ENCODE peak calls at places on chromosome X, in seven cellular contexts. X is PC-3, O is GM23248, Q is hepatocyte, V is HCT116, N is neural progenitor cell, W is GM23338. D is an unnamed sample.

GRCh38 chrX:65668362-65669310 is 1.2 kb downstream of the MSN start:
- DNase-seq in X (peak), W (peak), N (peak), V (peak), O (peak), Q (peak), D (peak)

GRCh38 chrX:110847334-110847733 is 51.7 kb upstream of the CHRDL1 start:
- DNase-seq in V (peak), O (peak), X (peak), W (peak), Q (peak), N (peak), D (peak)

GRCh38 chrX:13938053-13938765 is 91.5 kb downstream of the GEMIN8 start:
- DNase-seq in W (peak), Q (peak), O (peak), X (peak), V (no peak), N (peak), D (peak)

GRCh38 chrX:39773923-39774803 is 323.6 kb downstream of the BCOR start:
- DNase-seq in X (no peak), O (no peak), W (no peak), V (no peak), Q (peak), N (no peak), D (no peak)

GRCh38 chrX:64186974-64187761 is 18.3 kb downstream of the AMER1 start:
- DNase-seq in O (no peak), Q (no peak), N (no peak), X (no peak), V (no peak), W (no peak), D (no peak)

GRCh38 chrX:14630724-14631123 is 101.4 kb downstream of the GLRA2 start:
- DNase-seq in W (peak), O (peak), N (peak), X (peak), Q (no peak), V (no peak), D (no peak)

GRCh38 chrX:46649421-46650260 is 76.1 kb downstream of the CHST7 start:
- DNase-seq in Q (peak), X (no peak), O (peak), N (peak), V (no peak), W (peak), D (peak)

GRCh38 chrX:138710311-138710791 is 1.2 kb downstream of the FGF13 start:
- DNase-seq in Q (peak), V (no peak), O (peak), W (no peak), N (peak), X (no peak), D (no peak)

GRCh38 chrX:106791495-106791894 is 11.0 kb upstream of the TBC1D8B start:
- DNase-seq in Q (no peak), N (no peak), O (peak), X (peak), V (no peak), W (no peak), D (peak)

GRCh38 chrX:119181491-119181890 is 53.9 kb upstream of the KIAA1210 start:
- DNase-seq in O (peak), Q (peak), W (peak), V (peak), X (peak), N (peak), D (no peak)

GRCh38 chrX:113260474-113260873 is 419.8 kb upstream of the AMOT start:
- DNase-seq in O (peak), V (peak), W (peak), Q (no peak), N (peak), X (no peak), D (peak)

GRCh38 chrX:119539872-119540271 is 25.3 kb downstream of the STEEP1 start:
- DNase-seq in V (no peak), Q (no peak), N (no peak), W (peak), X (no peak), O (no peak), D (no peak)

GRCh38 chrX:6558979-6559378 is 24.1 kb upstream of the VCX3A start:
- DNase-seq in N (no peak), Q (no peak), V (no peak), W (no peak), O (no peak), X (no peak), D (no peak)

GRCh38 chrX:150257348-150258175 is 105.6 kb upstream of the MAMLD1 start:
- DNase-seq in W (peak), V (no peak), N (no peak), X (no peak), O (no peak), Q (no peak), D (no peak)

GRCh38 chrX:110755611-110756010 is 40.0 kb downstream of the CHRDL1 start:
- DNase-seq in N (no peak), W (no peak), V (no peak), X (no peak), O (no peak), Q (no peak), D (no peak)

GRCh38 chrX:120819126-120819525 is 56.5 kb downstream of the CT47B1 start:
- DNase-seq in V (no peak), O (no peak), N (no peak), W (no peak), X (no peak), Q (no peak), D (no peak)

GRCh38 chrX:40009462-40009851 is 88.3 kb downstream of the BCOR start:
- DNase-seq in V (no peak), W (peak), X (no peak), O (peak), N (peak), Q (no peak), D (no peak)

GRCh38 chrX:48498374-48498809 is 10.4 kb upstream of the PORCN start:
- DNase-seq in W (no peak), X (peak), V (no peak), Q (no peak), N (no peak), O (peak), D (no peak)

GRCh38 chrX:110665636-110666035 is 130.0 kb downstream of the CHRDL1 start:
- DNase-seq in O (peak), W (peak), Q (peak), X (peak), N (peak), V (no peak), D (peak)

GRCh38 chrX:19512961-19513360 is 2.3 kb downstream of the MAP3K15 start:
- DNase-seq in X (no peak), N (no peak), W (no peak), V (no peak), O (no peak), Q (no peak), D (no peak)

GRCh38 chrX:19512359-19512758 is 2.9 kb downstream of the MAP3K15 start:
- DNase-seq in V (no peak), X (no peak), N (no peak), W (no peak), O (no peak), Q (no peak), D (no peak)

GRCh38 chrX:19513383-19513782 is 1.9 kb downstream of the MAP3K15 start:
- DNase-seq in O (no peak), N (peak), Q (no peak), V (no peak), W (peak), X (peak), D (no peak)

GRCh38 chrX:19515615-19516105 is 352 bp upstream of the MAP3K15 start:
- DNase-seq in W (peak), V (no peak), X (peak), Q (no peak), O (no peak), N (no peak), D (no peak)

GRCh38 chrX:19514791-19515614 is at the start of gene MAP3K15:
- DNase-seq in V (no peak), Q (peak), W (peak), N (peak), O (peak), X (peak), D (peak)
- TF ChIP-seq EZH2 in V (no peak), Q (no peak), W (no peak), N (no peak), O (no peak), X (no peak), D (no peak)

GRCh38 chrX:129634541-129634940 is 20.2 kb downstream of the APLN start:
- DNase-seq in W (peak), X (no peak), V (no peak), Q (no peak), O (no peak), N (peak), D (no peak)
- TF ChIP-seq EZH2phosphoT487 in W (no peak), X (no peak), V (no peak), Q (no peak), O (no peak), N (no peak), D (no peak)

GRCh38 chrX:25018682-25019081 is 2.9 kb upstream of the ARX start:
- DNase-seq in N (no peak), V (no peak), W (no peak), Q (no peak), O (no peak), X (no peak), D (no peak)

GRCh38 chrX:25016361-25016671 is 551 bp upstream of the ARX start:
- DNase-seq in W (no peak), Q (no peak), O (no peak), V (no peak), N (peak), X (no peak), D (no peak)

GRCh38 chrX:25015486-25016360 is at the start of gene ARX:
- DNase-seq in V (peak), W (peak), O (peak), X (no peak), N (peak), Q (peak), D (no peak)

GRCh38 chrX:25016938-25017598 is 1.3 kb upstream of the ARX start:
- DNase-seq in X (no peak), W (no peak), Q (no peak), N (peak), V (no peak), O (no peak), D (no peak)

GRCh38 chrX:25017667-25018247 is 2.0 kb upstream of the ARX start:
- DNase-seq in V (no peak), W (no peak), X (no peak), N (peak), Q (no peak), O (no peak), D (no peak)
- TF ChIP-seq EZH2 in V (no peak), W (peak), X (no peak), N (peak), Q (peak), O (peak), D (no peak)

GRCh38 chrX:123773258-123773978 is 40.6 kb upstream of the THOC2 start:
- DNase-seq in N (no peak), O (peak), X (no peak), Q (no peak), W (no peak), V (no peak), D (no peak)
- TF ChIP-seq EZH2phosphoT487 in N (no peak), O (no peak), X (no peak), Q (no peak), W (no peak), V (no peak), D (no peak)

DNA sequence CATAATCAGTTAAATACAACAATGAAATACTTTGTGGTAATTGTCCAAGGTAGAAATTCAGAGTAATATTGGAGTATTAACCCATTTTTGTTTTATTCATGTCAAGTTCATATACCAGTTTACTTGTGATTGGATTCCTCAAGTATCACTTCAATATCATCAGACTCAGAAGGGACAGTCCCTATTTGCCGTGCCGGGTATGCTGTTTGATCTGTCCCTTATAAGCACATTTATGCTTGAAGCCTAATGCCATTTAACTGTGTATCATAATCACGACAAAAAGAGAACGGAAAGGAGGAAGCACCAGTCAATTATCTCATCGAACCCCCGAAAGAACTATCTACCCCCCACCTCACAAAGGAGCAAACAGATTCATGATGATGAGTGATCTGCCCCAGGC is 171.0 kb upstream of the TBL1X start:
- DNase-seq in O (no peak), N (no peak), V (no peak), Q (no peak), X (no peak), W (no peak), D (no peak)
- TF ChIP-seq EZH2 in O (no peak), N (no peak), V (no peak), Q (no peak), X (no peak), W (no peak), D (no peak)

GRCh38 chrX:115897956-115898355 is 272.6 kb upstream of the AGTR2 start:
- DNase-seq in N (no peak), V (no peak), Q (no peak), X (no peak), W (no peak), O (no peak), D (no peak)
- TF ChIP-seq EZH2phosphoT487 in N (no peak), V (no peak), Q (no peak), X (no peak), W (no peak), O (no peak), D (no peak)

GRCh38 chrX:132957211-132958085 is 981 bp downstream of the HS6ST2 start:
- DNase-seq in X (no peak), V (no peak), Q (peak), N (peak), O (peak), W (peak), D (no peak)
- TF ChIP-seq EZH2 in X (no peak), V (no peak), Q (no peak), N (no peak), O (peak), W (no peak), D (no peak)

GRCh38 chrX:130529531-130529930 is 127.7 kb downstream of the RBMX2 start:
- DNase-seq in Q (no peak), N (no peak), O (peak), W (no peak), X (no peak), V (no peak), D (no peak)

GRCh38 chrX:130524476-130525194 is 122.8 kb downstream of the RBMX2 start:
- DNase-seq in W (no peak), N (no peak), X (no peak), V (no peak), O (no peak), Q (no peak), D (no peak)

GRCh38 chrX:130523460-130524394 is 121.9 kb downstream of the RBMX2 start:
- DNase-seq in V (no peak), Q (no peak), O (no peak), X (peak), W (peak), N (peak), D (no peak)
- TF ChIP-seq EZH2phosphoT487 in V (no peak), Q (no peak), O (no peak), X (no peak), W (no peak), N (no peak), D (no peak)

GRCh38 chrX:154014429-154015380 is 5.0 kb downstream of the IRAK1 start:
- DNase-seq in Q (no peak), N (no peak), V (no peak), W (no peak), X (no peak), O (no peak), D (no peak)

GRCh38 chrX:154012336-154012991 is 7.2 kb downstream of the IRAK1 start:
- DNase-seq in X (no peak), Q (no peak), V (no peak), O (no peak), N (no peak), W (peak), D (no peak)

GRCh38 chrX:154015581-154016264 is 4.0 kb downstream of the IRAK1 start:
- DNase-seq in X (no peak), N (no peak), W (no peak), V (no peak), O (no peak), Q (no peak), D (no peak)

GRCh38 chrX:154013001-154013421 is 6.7 kb downstream of the IRAK1 start:
- DNase-seq in V (no peak), N (no peak), O (no peak), W (no peak), Q (no peak), X (no peak), D (no peak)

GRCh38 chrX:154013614-154014360 is 5.9 kb downstream of the IRAK1 start:
- DNase-seq in X (peak), N (peak), O (peak), W (peak), Q (peak), V (no peak), D (no peak)
- TF ChIP-seq EZH2 in X (no peak), N (no peak), O (no peak), W (no peak), Q (no peak), V (no peak), D (no peak)

DNA sequence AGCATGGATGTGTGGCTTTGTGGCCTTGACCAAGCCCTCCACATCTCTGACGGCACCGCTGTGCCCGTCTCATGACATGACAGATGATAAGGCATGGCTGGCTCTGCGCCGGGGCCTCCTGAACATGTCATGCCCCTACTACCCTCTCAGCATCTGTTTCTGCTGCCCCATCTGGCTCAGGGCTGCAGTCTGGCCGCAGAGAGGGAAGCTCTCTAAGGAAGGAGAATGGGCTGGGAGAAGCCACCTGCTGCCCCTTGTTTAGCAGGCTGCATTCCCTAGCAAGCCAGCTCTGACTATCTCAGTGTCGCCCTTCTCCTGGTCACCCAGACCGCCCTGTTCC is 7.2 kb downstream of the ZNF185 start:
- DNase-seq in W (no peak), O (no peak), V (no peak), X (no peak), N (no peak), Q (no peak), D (no peak)
- TF ChIP-seq EZH2phosphoT487 in W (no peak), O (no peak), V (no peak), X (no peak), N (no peak), Q (no peak), D (no peak)

D was measured in MM.1S.